ENCODE peak calls at places on chromosomes 6 and 20, in eight cellular contexts. T, Q, J, I, L, X, C and O are unnamed samples.

GRCh38 chr20:4160761-4161305 is 145.5 kb upstream of the RNF24 start:
- DNase-seq in T (no peak), Q (no peak), L (no peak), C (no peak), J (no peak), X (peak; percentile 64), I (peak; percentile 55), O (peak; percentile 43)

GRCh38 chr6:80637312-80637711 is 530.8 kb downstream of the BCKDHB start:
- DNase-seq in Q (no peak), L (no peak), J (no peak), C (peak; percentile 60), I (no peak), X (peak; percentile 46), T (no peak), O (peak; percentile 7)

GRCh38 chr6:8794420-8794819 is 359.1 kb upstream of the SLC35B3 start:
- DNase-seq in C (no peak), X (no peak), I (no peak), L (no peak), T (no peak), Q (no peak), J (no peak), O (no peak)

GRCh38 chr6:168179133-168179532 is 100.1 kb upstream of the FRMD1 start:
- DNase-seq in X (no peak), J (no peak), I (no peak), L (no peak), C (no peak), T (no peak), Q (no peak), O (no peak)

GRCh38 chr20:9590189-9590588 is 75.8 kb downstream of the LAMP5 start:
- DNase-seq in Q (no peak), I (no peak), J (no peak), C (peak; percentile 22), T (peak; percentile 35), L (no peak), X (peak; percentile 15), O (peak; percentile 7)

GRCh38 chr6:163264662-163265035 is 149.9 kb upstream of the QKI start:
- DNase-seq in X (no peak), C (no peak), T (no peak), J (no peak), L (no peak), I (no peak), Q (no peak), O (no peak)

GRCh38 chr20:62161347-62161746 is 17.8 kb downstream of the SS18L1 start:
- DNase-seq in I (no peak), J (no peak), X (peak; percentile 89), C (no peak), Q (no peak), T (no peak), L (no peak), O (no peak)

GRCh38 chr6:75800133-75800532 is 51.1 kb downstream of the MYO6 start:
- DNase-seq in C (no peak), T (no peak), Q (no peak), X (no peak), J (no peak), L (no peak), I (no peak), O (no peak)

GRCh38 chr6:48240287-48240686 is 129.3 kb upstream of the PTCHD4 start:
- DNase-seq in Q (no peak), I (no peak), C (no peak), J (no peak), X (no peak), L (no peak), T (no peak), O (no peak)

GRCh38 chr20:64049887-64050260 is 435 bp upstream of the SOX18 start:
- DNase-seq in T (no peak), Q (no peak), J (no peak), X (peak; percentile 45), C (no peak), I (no peak), L (no peak), O (no peak)

DNA sequence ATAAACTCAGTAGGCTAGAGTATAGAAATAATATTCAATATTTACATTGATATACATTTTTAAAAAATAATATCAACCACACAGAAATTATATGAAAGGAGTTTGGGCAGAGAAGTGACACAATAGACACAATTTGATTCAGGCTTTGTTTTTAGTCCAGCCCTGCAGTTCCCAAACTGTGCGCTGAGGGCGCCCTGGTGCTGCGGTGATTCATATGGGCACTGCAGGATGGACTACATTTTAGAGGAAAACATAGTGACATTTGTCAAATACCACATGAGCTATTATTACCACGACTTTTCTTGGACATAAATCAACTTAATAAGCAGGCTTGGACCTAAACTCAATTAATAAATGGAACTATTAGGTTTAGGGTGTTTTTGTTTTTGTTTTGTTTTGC is 364.3 kb upstream of the ID4 start:
- DNase-seq in L (no peak), J (no peak), I (no peak), X (peak; percentile 13), Q (no peak), C (no peak), T (no peak), O (no peak)
- TF ChIP-seq CTCF in L (no peak), J (peak; percentile 11), I (no peak), X (peak; percentile 40), Q (no peak), C (peak; percentile 33), T (peak; percentile 13), O (peak; percentile 36)

GRCh38 chr20:47970282-47970903 is 185.1 kb upstream of the SULF2 start:
- DNase-seq in J (no peak), T (peak; percentile 10), C (no peak), L (no peak), Q (no peak), X (no peak), I (no peak), O (no peak)

GRCh38 chr20:47972916-47973309 is 187.6 kb upstream of the SULF2 start:
- DNase-seq in Q (no peak), J (no peak), I (no peak), T (no peak), L (no peak), C (no peak), X (no peak), O (no peak)

GRCh38 chr20:47974234-47974878 is 189.1 kb upstream of the SULF2 start:
- DNase-seq in L (no peak), Q (no peak), T (no peak), J (no peak), X (no peak), C (no peak), I (no peak), O (no peak)

GRCh38 chr20:47971321-47971781 is 186.1 kb upstream of the SULF2 start:
- DNase-seq in X (no peak), L (no peak), I (no peak), J (no peak), T (no peak), C (no peak), Q (no peak), O (no peak)

DNA sequence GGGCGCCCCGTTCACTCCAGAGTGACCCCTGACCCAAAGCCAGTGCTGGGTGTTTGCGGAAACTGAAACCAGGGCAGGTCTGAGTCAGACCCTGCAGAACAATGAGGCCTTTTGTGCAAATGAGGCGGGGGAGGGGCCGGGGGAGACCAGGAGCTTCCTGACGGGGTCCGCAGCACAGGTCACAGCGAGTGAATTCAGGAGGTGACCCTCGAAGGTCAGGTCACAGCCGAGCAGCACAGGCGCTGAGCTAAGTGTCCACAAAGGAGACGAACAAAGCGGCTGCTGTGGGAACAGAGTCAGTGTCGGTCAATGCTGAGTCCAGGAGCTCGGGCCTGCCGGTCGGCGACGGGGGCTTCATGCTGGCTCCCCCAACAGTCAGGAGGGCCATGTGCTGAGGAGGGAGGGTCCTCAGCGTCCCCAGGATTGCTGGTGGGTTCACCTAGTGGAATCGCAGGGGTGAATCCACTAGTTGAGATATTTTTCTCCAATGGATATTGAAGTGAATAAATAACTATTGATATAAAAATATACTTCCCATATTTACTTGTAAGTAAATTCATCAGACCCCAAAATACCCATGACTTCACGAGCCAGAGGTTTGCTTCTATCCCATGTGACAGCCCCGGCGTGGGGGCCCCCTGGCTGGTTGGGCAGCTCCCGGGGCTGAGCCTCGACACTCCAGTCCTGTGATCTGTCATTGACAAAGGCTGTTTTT is 188.4 kb upstream of the SULF2 start:
- DNase-seq in J (no peak), T (peak; percentile 47), I (no peak), Q (no peak), C (no peak), X (peak; percentile 53), L (no peak), O (no peak)
- H3K4me3 ChIP-seq in J (no peak overlapping the region), T (no peak overlapping the region), I (peak overlapping the region; percentile 24), Q (no peak overlapping the region), C (no peak overlapping the region), X (no peak overlapping the region), L (no peak overlapping the region), O (no peak overlapping the region)

GRCh38 chr6:25027221-25027916 is 91.6 kb upstream of the RIPOR2 start:
- DNase-seq in T (peak; percentile 86), Q (no peak), X (no peak), J (no peak), C (no peak), L (no peak), I (no peak), O (no peak)
- TF ChIP-seq CTCF in T (peak; percentile 62), Q (no peak), X (no peak), J (no peak), C (no peak), L (no peak), I (no peak), O (no peak)

GRCh38 chr20:1894951-1895673 is at the start of gene SIRPA:
- DNase-seq in C (peak; percentile 69), X (peak; percentile 84), T (no peak), I (peak; percentile 57), Q (peak; percentile 77), J (peak; percentile 87), L (no peak), O (peak; percentile 62)
- H3K4me3 ChIP-seq in C (peak within 1 kb of the TSS; percentile 88), X (peak within 1 kb of the TSS; percentile 70), T (peak within 1 kb of the TSS; percentile 41), I (peak within 1 kb of the TSS; percentile 84), Q (peak within 1 kb of the TSS; percentile 69), J (peak within 1 kb of the TSS; percentile 89), L (peak within 1 kb of the TSS; percentile 80), O (peak within 1 kb of the TSS; percentile 73)

DNA sequence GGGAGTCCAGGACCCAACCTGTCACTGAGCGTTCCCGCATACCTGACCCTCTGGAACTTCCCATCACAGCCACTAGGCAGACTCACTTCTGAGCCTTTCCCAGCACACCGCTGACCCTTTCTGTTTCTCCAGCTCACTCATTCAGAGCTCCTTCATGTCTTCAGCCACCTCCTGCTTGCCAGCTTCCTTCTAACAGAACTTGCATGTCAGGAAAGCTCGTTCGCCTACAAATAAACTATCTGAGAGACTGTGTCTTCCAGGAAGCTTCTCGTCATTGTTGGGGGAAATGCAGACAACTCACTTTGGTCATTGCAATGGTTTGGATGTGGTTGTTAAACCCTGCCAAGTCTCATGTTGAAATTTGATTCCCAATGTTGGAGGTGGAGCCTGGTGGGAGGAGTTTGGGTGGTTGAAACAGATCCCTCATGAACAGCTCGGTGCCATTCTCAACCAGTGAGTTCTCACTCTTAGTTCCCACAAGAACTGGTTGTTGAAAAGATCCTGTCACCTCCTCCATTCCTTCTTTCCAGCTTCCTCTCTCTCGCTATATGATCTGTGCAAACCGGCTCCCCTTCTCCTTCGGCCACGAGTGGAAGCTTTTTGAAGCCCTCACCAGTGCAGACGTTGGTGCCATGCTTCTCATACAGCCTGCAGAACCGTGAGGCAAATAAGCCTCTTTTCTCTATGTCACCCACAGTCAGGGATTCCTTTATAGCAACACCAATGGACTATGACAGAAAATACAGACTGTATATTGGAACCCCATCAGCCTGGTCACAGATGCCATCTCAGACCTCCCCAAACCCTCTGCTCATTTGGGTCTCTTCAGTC is 1.4 kb upstream of the MUC21 start:
- DNase-seq in Q (peak; percentile 24), L (no peak), I (no peak), X (peak; percentile 86), C (peak; percentile 78), J (no peak), T (no peak), O (peak; percentile 75)
- TF ChIP-seq CTCF in Q (no peak), L (no peak), I (no peak), X (peak; percentile 28), C (peak; percentile 45), J (peak; percentile 10), T (no peak), O (peak; percentile 56)